ENCODE peak calls at places on chromosomes 12 and 14, in four cellular contexts. C is ovary, R is activated T-helper 1 cell treated with Interleukin-2 at 50 U/mL for 16 hours, L is left cardiac atrium. N is an unnamed sample.
A peak's percentile ranks its signal among the peaks of the same experiment; 100 is the strongest.

GRCh38 chr12:107490000-107490399 is 195.6 kb upstream of the PWP1 start:
- DNase-seq in C (no peak), R (no peak), L (no peak), N (no peak)

GRCh38 chr12:65522956-65523857 is 244.7 kb downstream of the MSRB3 start:
- DNase-seq in C (no peak), R (no peak), L (no peak), N (no peak)

GRCh38 chr14:67526676-67527459 is 6.2 kb upstream of the PLEKHH1 start:
- DNase-seq in R (no peak), C (no peak), L (peak; percentile 32), N (peak; percentile 45)

GRCh38 chr14:106276326-106277267 is 750.2 kb downstream of the TMEM121 start:
- DNase-seq in C (no peak), R (no peak), L (no peak), N (no peak)

GRCh38 chr12:84397846-84398245 is 514.8 kb downstream of the SLC6A15 start:
- DNase-seq in L (no peak), R (no peak), C (no peak), N (no peak)

GRCh38 chr14:24179961-24180726 is 8.3 kb downstream of the REC8 start:
- DNase-seq in R (no peak), L (no peak), C (no peak), N (no peak)

GRCh38 chr12:72246370-72246769 is 25.8 kb upstream of the TRHDE start:
- DNase-seq in C (no peak), R (no peak), L (no peak), N (no peak)

GRCh38 chr12:70534466-70534865 is 102.8 kb downstream of the PTPRB start:
- DNase-seq in C (no peak), L (no peak), R (no peak), N (no peak)

GRCh38 chr12:132724506-132725220 is 14.0 kb downstream of the PGAM5 start:
- DNase-seq in C (no peak), R (no peak), L (no peak), N (no peak)

GRCh38 chr12:47079894-47080724 is at the start of gene AMIGO2:
- DNase-seq in R (peak; percentile 15), L (peak; percentile 81), C (peak; percentile 82), N (no peak)

GRCh38 chr12:108784270-108784669 is 53.0 kb upstream of the CORO1C start:
- DNase-seq in L (peak; percentile 17), R (no peak), C (no peak), N (no peak)

GRCh38 chr14:71469936-71470335 is 462.3 kb upstream of the RGS6 start:
- DNase-seq in R (no peak), L (no peak), C (no peak), N (no peak)

GRCh38 chr12:85568395-85569103 is 267.7 kb downstream of the RASSF9 start:
- DNase-seq in L (no peak), R (no peak), C (no peak), N (peak; percentile 45)

GRCh38 chr12:93453633-93454032 is 11.9 kb upstream of the UBE2N start:
- DNase-seq in R (no peak), C (no peak), L (no peak), N (no peak)

GRCh38 chr12:11711675-11712327 is 62.3 kb downstream of the ETV6 start:
- DNase-seq in C (no peak), R (no peak), L (no peak), N (no peak)

GRCh38 chr12:88578821-88579518 is 1.3 kb downstream of the KITLG start:
- DNase-seq in C (peak; percentile 16), R (no peak), L (peak; percentile 30), N (peak; percentile 49)

GRCh38 chr12:52873513-52873831 is 24.7 kb upstream of the KRT78 start:
- DNase-seq in R (no peak), L (no peak), C (no peak), N (no peak)

GRCh38 chr12:124680863-124681778 is 113.7 kb upstream of the NCOR2 start:
- DNase-seq in L (peak; percentile 83), R (no peak), C (no peak), N (peak; percentile 88)

GRCh38 chr14:53391156-53391555 is 238.0 kb upstream of the DDHD1 start:
- DNase-seq in C (peak; percentile 22), R (no peak), L (peak; percentile 17), N (peak; percentile 28)

GRCh38 chr14:90656986-90657385 is 159.2 kb downstream of the TTC7B start:
- DNase-seq in C (no peak), R (no peak), L (no peak), N (no peak)

GRCh38 chr12:44875954-44876553 is at the start of gene NELL2:
- DNase-seq in R (peak; percentile 41), C (peak; percentile 21), L (peak; percentile 53), N (no peak)

GRCh38 chr12:113065126-113066007 is 8.8 kb downstream of the DTX1 start:
- DNase-seq in L (no peak), R (no peak), C (no peak), N (no peak)

GRCh38 chr12:75650989-75651695 is 139.7 kb upstream of the KRR1 start:
- DNase-seq in R (no peak), L (no peak), C (no peak), N (no peak)

GRCh38 chr12:116599285-116600122 is 40.3 kb downstream of the MAP1LC3B2 start:
- DNase-seq in C (peak; percentile 88), R (peak; percentile 41), L (peak; percentile 88), N (peak; percentile 60)

GRCh38 chr14:80269338-80269935 is 58.1 kb upstream of the DIO2 start:
- DNase-seq in C (no peak), L (no peak), R (no peak), N (no peak)

GRCh38 chr12:110778801-110779577 is 36.3 kb upstream of the PPP1CC start:
- DNase-seq in R (no peak), C (no peak), L (no peak), N (no peak)

GRCh38 chr12:106897082-106897481 is 58.6 kb upstream of the TMEM263 start:
- DNase-seq in L (no peak), C (no peak), R (no peak), N (peak; percentile 27)

GRCh38 chr12:5996459-5996858 is 51.4 kb upstream of the ANO2 start:
- DNase-seq in R (no peak), L (no peak), C (no peak), N (no peak)

GRCh38 chr14:24291446-24292117 is 8.0 kb downstream of the DHRS1 start:
- DNase-seq in L (no peak), C (no peak), R (no peak), N (no peak)

GRCh38 chr14:85197976-85198375 is 332.0 kb upstream of the FLRT2 start:
- DNase-seq in L (no peak), R (no peak), C (no peak), N (no peak)

GRCh38 chr12:110528277-110528839 is 26.2 kb downstream of the RAD9B start:
- DNase-seq in L (no peak), R (no peak), C (no peak), N (no peak)

GRCh38 chr12:118402251-118402650 is 25.9 kb downstream of the SUDS3 start:
- DNase-seq in R (no peak), L (no peak), C (no peak), N (peak; percentile 13)

GRCh38 chr12:52207106-52207505 is 15.3 kb upstream of the KRT80 start:
- DNase-seq in R (no peak), C (no peak), L (peak; percentile 14), N (no peak)

GRCh38 chr12:7079826-7080125 is 12.5 kb downstream of the C1R start:
- DNase-seq in R (no peak), L (no peak), C (no peak), N (no peak)

N was measured in COLO829.